ENCODE peak calls at places on chromosomes 6 and 20, in four cellular contexts. N is GM12878, O is SK-N-SH, M is HepG2. E is an unnamed sample.

GRCh38 chr20:8964944-8965562 is 103.8 kb upstream of the PLCB4 start:
- DNase-seq in N (no peak), O (no peak), M (no peak), E (no peak)

GRCh38 chr20:45833883-45834796 is 541 bp downstream of the SNX21 start:
- DNase-seq in N (no peak), O (peak), M (peak), E (peak)

GRCh38 chr6:108914235-108915022 is 66.2 kb downstream of the ARMC2 start:
- DNase-seq in N (no peak), O (peak), M (peak), E (peak)

GRCh38 chr6:136474241-136474640 is 76.0 kb downstream of the MAP7 start:
- DNase-seq in N (no peak), O (no peak), M (no peak), E (no peak)

GRCh38 chr6:149337330-149337729 is 19.8 kb downstream of the TAB2 start:
- DNase-seq in N (no peak), O (no peak), M (no peak), E (no peak)

GRCh38 chr20:46025376-46025783 is 3.6 kb upstream of the SLC12A5 start:
- DNase-seq in N (no peak), O (peak), M (no peak), E (no peak)

GRCh38 chr20:15627501-15627903 is 945.7 kb downstream of the KIF16B start:
- DNase-seq in N (no peak), O (no peak), M (no peak), E (no peak)

GRCh38 chr6:141877275-141877983 is 255.3 kb upstream of the GJE1 start:
- DNase-seq in N (no peak), O (no peak), M (peak), E (no peak)

GRCh38 chr20:44302026-44302669 is 8.9 kb downstream of the FITM2 start:
- DNase-seq in N (no peak), O (no peak), M (peak), E (no peak)

GRCh38 chr6:148055410-148055809 is 287.2 kb upstream of the SASH1 start:
- DNase-seq in N (no peak), O (no peak), M (no peak), E (peak)

GRCh38 chr6:24520929-24521546 is 26.3 kb downstream of the ALDH5A1 start:
- DNase-seq in N (no peak), O (peak), M (peak), E (peak)

GRCh38 chr20:57663241-57663640 is 43.0 kb upstream of the ZBP1 start:
- DNase-seq in N (no peak), O (peak), M (no peak), E (no peak)

GRCh38 chr20:53208110-53208908 is 236.2 kb downstream of the TSHZ2 start:
- DNase-seq in N (no peak), O (peak), M (no peak), E (no peak)

GRCh38 chr20:16369441-16369840 is 203.8 kb downstream of the KIF16B start:
- DNase-seq in N (no peak), O (no peak), M (no peak), E (no peak)

GRCh38 chr6:129094147-129094546 is 211.2 kb downstream of the LAMA2 start:
- DNase-seq in N (no peak), O (no peak), M (no peak), E (no peak)

GRCh38 chr20:15836634-15837033 is 736.6 kb downstream of the KIF16B start:
- DNase-seq in N (no peak), O (no peak), M (no peak), E (no peak)

GRCh38 chr20:24838551-24839530 is 110.2 kb upstream of the CST7 start:
- DNase-seq in N (peak), O (no peak), M (no peak), E (no peak)

GRCh38 chr20:25361287-25361683 is 29.4 kb downstream of the ABHD12 start:
- DNase-seq in N (no peak), O (no peak), M (peak), E (peak)

GRCh38 chr20:48313346-48313745 is 514.5 kb downstream of the PREX1 start:
- DNase-seq in N (no peak), O (no peak), M (no peak), E (no peak)

GRCh38 chr6:118509009-118509617 is 39.0 kb upstream of the PLN start:
- DNase-seq in N (no peak), O (peak), M (peak), E (peak)

GRCh38 chr6:81304486-81304885 is 448.0 kb downstream of the TENT5A start:
- DNase-seq in N (no peak), O (no peak), M (no peak), E (no peak)

GRCh38 chr6:116221067-116221466 is 32.8 kb downstream of the TSPYL4 start:
- DNase-seq in N (no peak), O (no peak), M (no peak), E (no peak)

DNA sequence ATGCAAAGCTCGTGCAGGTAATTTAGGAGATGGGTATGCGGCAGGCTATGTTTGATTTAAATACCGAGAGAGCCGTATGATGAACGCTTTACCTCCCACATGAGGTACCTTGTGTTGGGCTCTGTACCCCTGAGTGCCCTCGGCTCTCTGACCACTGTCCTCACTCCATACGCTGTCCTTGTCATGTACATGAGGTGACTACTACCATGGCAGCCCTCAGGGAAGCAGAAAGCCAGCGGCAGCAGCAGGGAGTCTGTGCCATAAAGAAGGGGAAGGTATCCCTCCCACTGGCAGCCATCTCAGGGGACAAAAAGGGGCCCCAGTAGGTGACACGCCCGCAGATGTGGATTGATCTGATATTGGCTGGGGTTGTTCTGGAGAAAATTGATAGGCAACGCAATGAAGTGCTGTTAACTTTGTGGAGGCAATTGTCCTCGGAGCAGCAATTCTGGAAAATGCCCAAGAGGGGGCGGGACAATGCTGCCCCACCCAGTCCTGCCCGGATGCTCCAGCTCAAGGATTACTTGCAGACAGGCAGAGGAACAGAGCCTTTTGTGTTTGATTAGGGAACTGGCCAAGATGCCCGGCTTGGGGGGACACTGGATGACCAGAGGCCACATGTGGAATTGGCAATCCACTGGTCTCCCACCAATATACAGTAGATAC is 38.0 kb upstream of the HSF2 start:
- DNase-seq in N (no peak), O (no peak), M (no peak), E (no peak)
- TF ChIP-seq PBX3 in N (no peak), O (no peak), M (no peak), E (no peak)

DNA sequence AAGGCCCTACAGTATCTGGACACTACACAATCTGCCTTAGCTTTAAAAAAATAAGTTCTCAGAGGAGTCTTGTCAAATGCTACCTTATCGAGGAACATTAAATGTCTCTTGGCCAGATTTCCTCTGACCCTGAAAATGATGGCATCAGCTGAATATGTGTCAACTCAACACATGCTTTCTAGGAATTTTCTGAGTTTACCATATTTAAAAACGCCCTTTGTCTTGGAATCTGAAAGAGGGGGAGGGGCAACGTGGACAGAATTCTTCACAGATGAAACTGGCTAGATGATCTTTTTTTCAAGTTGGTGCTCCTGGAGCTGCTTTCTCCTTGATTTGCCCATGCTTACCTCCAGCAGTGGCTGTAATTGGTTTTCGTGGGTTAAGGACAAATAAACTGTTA is 5.1 kb downstream of the SOX4 start:
- DNase-seq in N (no peak), O (no peak), M (no peak), E (no peak)
- TF ChIP-seq PBX3 in N (no peak), O (no peak), M (no peak), E (no peak)

GRCh38 chr20:2603816-2604505 is 48.5 kb upstream of the NOP56 start:
- DNase-seq in N (no peak), O (peak), M (no peak), E (no peak)
- TF ChIP-seq PBX3 in N (no peak), O (no peak), M (no peak), E (no peak)

GRCh38 chr6:15417811-15418210 is 171.9 kb downstream of the JARID2 start:
- DNase-seq in N (no peak), O (no peak), M (no peak), E (no peak)
- TF ChIP-seq PBX3 in N (no peak), O (no peak), M (no peak), E (no peak)

GRCh38 chr6:169774347-169774746 is 22.9 kb downstream of the ERMARD start:
- DNase-seq in N (no peak), O (no peak), M (no peak), E (no peak)
- TF ChIP-seq PBX3 in N (no peak), O (no peak), M (no peak), E (no peak)

GRCh38 chr6:15793288-15793687 is 130.5 kb upstream of the DTNBP1 start:
- DNase-seq in N (no peak), O (no peak), M (no peak), E (no peak)
- TF ChIP-seq PBX3 in N (no peak), O (no peak), M (no peak), E (no peak)

GRCh38 chr20:20683922-20684321 is 28.5 kb downstream of the RALGAPA2 start:
- DNase-seq in N (no peak), O (no peak), M (no peak), E (no peak)
- TF ChIP-seq PBX3 in N (no peak), O (no peak), M (no peak), E (no peak)

DNA sequence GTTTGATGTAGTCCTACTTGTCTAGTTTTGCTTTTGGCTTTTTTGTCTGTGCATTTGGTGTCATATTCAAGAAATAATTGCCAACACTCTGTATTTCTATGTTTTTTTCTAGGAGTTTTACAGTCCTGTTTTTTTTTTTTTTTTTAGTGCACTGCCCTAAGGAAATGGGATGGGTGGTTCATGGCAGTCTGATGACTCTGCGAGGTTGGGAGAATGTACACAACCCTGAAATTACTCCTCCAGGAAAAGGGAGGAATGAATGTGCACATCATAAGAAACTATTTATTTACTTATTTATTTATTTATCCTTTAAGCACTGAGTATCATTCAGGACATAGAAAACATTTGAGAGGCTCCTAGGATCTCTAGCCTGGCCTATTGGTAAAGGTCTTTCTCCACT is 15.2 kb upstream of the SLC17A5 start:
- DNase-seq in N (no peak), O (no peak), M (no peak), E (no peak)
- TF ChIP-seq PBX3 in N (no peak), O (no peak), M (no peak), E (no peak)